ENCODE peak calls at places on chromosomes 5 and 9, in four cellular contexts. One of them, this sample, is unnamed.

GRCh38 chr9:117189121-117189520 is 225.7 kb downstream of the ASTN2 start:
- ATAC-seq in pancreas: no peak
- ATAC-seq in heart right ventricle: no peak
- ATAC-seq in CD8-positive, alpha-beta T cell: no peak
- ATAC-seq in this sample: no peak

GRCh38 chr9:130186839-130187522 is 14.8 kb downstream of the NCS1 start:
- ATAC-seq in CD8-positive, alpha-beta T cell: no peak
- ATAC-seq in heart right ventricle: peak; percentile 64
- ATAC-seq in pancreas: peak; percentile 77
- ATAC-seq in this sample: peak; percentile 81

GRCh38 chr9:111016046-111017026 is 21.9 kb downstream of the LPAR1 start:
- ATAC-seq in pancreas: no peak
- ATAC-seq in heart right ventricle: no peak
- ATAC-seq in CD8-positive, alpha-beta T cell: no peak
- ATAC-seq in this sample: no peak

GRCh38 chr9:107024193-107024592 is 161.2 kb downstream of the ZNF462 start:
- ATAC-seq in CD8-positive, alpha-beta T cell: no peak
- ATAC-seq in pancreas: no peak
- ATAC-seq in heart right ventricle: no peak
- ATAC-seq in this sample: no peak

GRCh38 chr5:176341325-176342198 is 20.0 kb downstream of the KIAA1191 start:
- ATAC-seq in CD8-positive, alpha-beta T cell: no peak
- ATAC-seq in pancreas: no peak
- ATAC-seq in heart right ventricle: no peak
- ATAC-seq in this sample: no peak

GRCh38 chr9:74220327-74220726 is 276.8 kb upstream of the RORB start:
- ATAC-seq in pancreas: no peak
- ATAC-seq in CD8-positive, alpha-beta T cell: no peak
- ATAC-seq in heart right ventricle: no peak
- ATAC-seq in this sample: no peak

GRCh38 chr5:35115920-35116319 is 68.2 kb upstream of the AGXT2 start:
- ATAC-seq in CD8-positive, alpha-beta T cell: no peak
- ATAC-seq in heart right ventricle: no peak
- ATAC-seq in pancreas: no peak
- ATAC-seq in this sample: no peak

GRCh38 chr5:56343988-56344387 is 110.9 kb upstream of the ANKRD55 start:
- ATAC-seq in heart right ventricle: no peak
- ATAC-seq in pancreas: no peak
- ATAC-seq in CD8-positive, alpha-beta T cell: no peak
- ATAC-seq in this sample: no peak

GRCh38 chr5:65021527-65022226 is 252.9 kb downstream of the CWC27 start:
- ATAC-seq in heart right ventricle: peak; percentile 81
- ATAC-seq in CD8-positive, alpha-beta T cell: peak; percentile 63
- ATAC-seq in pancreas: no peak
- ATAC-seq in this sample: no peak

GRCh38 chr5:14741721-14742426 is 77.4 kb downstream of the OTULIN start:
- ATAC-seq in CD8-positive, alpha-beta T cell: peak; percentile 75
- ATAC-seq in pancreas: no peak
- ATAC-seq in heart right ventricle: no peak
- ATAC-seq in this sample: no peak

GRCh38 chr9:127004946-127005769 is 90.6 kb downstream of the RALGPS1 start:
- ATAC-seq in CD8-positive, alpha-beta T cell: peak; percentile 95
- ATAC-seq in pancreas: no peak
- ATAC-seq in heart right ventricle: no peak
- ATAC-seq in this sample: peak; percentile 39

GRCh38 chr9:726005-726404 is 115.5 kb upstream of the DMRT1 start:
- ATAC-seq in CD8-positive, alpha-beta T cell: no peak
- ATAC-seq in heart right ventricle: no peak
- ATAC-seq in pancreas: no peak
- ATAC-seq in this sample: no peak

GRCh38 chr5:126868961-126869451 is 92.1 kb downstream of the LMNB1 start:
- ATAC-seq in pancreas: no peak
- ATAC-seq in CD8-positive, alpha-beta T cell: peak; percentile 73
- ATAC-seq in heart right ventricle: peak; percentile 75
- ATAC-seq in this sample: no peak

GRCh38 chr5:75142566-75143136 is 90.3 kb upstream of the GCNT4 start:
- ATAC-seq in CD8-positive, alpha-beta T cell: no peak
- ATAC-seq in pancreas: no peak
- ATAC-seq in heart right ventricle: no peak
- ATAC-seq in this sample: no peak

GRCh38 chr5:126143622-126144021 is 279.6 kb upstream of the GRAMD2B start:
- ATAC-seq in pancreas: no peak
- ATAC-seq in heart right ventricle: no peak
- ATAC-seq in CD8-positive, alpha-beta T cell: no peak
- ATAC-seq in this sample: no peak

GRCh38 chr5:161340012-161340411 is 206.5 kb downstream of the GABRB2 start:
- ATAC-seq in heart right ventricle: no peak
- ATAC-seq in CD8-positive, alpha-beta T cell: no peak
- ATAC-seq in pancreas: no peak
- ATAC-seq in this sample: no peak

GRCh38 chr5:10595305-10595677 is 31.4 kb downstream of the ANKRD33B start:
- ATAC-seq in heart right ventricle: peak; percentile 26
- ATAC-seq in pancreas: no peak
- ATAC-seq in CD8-positive, alpha-beta T cell: no peak
- ATAC-seq in this sample: peak; percentile 75

GRCh38 chr9:133528887-133529262 is 4.1 kb upstream of the MYMK start:
- ATAC-seq in CD8-positive, alpha-beta T cell: no peak
- ATAC-seq in heart right ventricle: no peak
- ATAC-seq in pancreas: no peak
- ATAC-seq in this sample: no peak

GRCh38 chr5:44821164-44821563 is 12.4 kb downstream of the MRPS30 start:
- ATAC-seq in CD8-positive, alpha-beta T cell: no peak
- ATAC-seq in pancreas: no peak
- ATAC-seq in heart right ventricle: no peak
- ATAC-seq in this sample: no peak

GRCh38 chr9:127538849-127539258 is 73.2 kb upstream of the STXBP1 start:
- ATAC-seq in heart right ventricle: no peak
- ATAC-seq in CD8-positive, alpha-beta T cell: no peak
- ATAC-seq in pancreas: no peak
- ATAC-seq in this sample: no peak

GRCh38 chr5:132445640-132445923 is 45.0 kb downstream of the IRF1 start:
- ATAC-seq in heart right ventricle: peak; percentile 11
- ATAC-seq in CD8-positive, alpha-beta T cell: no peak
- ATAC-seq in pancreas: no peak
- ATAC-seq in this sample: no peak

GRCh38 chr5:2832394-2832793 is 80.9 kb upstream of the IRX2 start:
- ATAC-seq in heart right ventricle: no peak
- ATAC-seq in CD8-positive, alpha-beta T cell: no peak
- ATAC-seq in pancreas: no peak
- ATAC-seq in this sample: no peak

GRCh38 chr9:73869261-73869660 is 627.9 kb upstream of the RORB start:
- ATAC-seq in CD8-positive, alpha-beta T cell: peak; percentile 89
- ATAC-seq in heart right ventricle: no peak
- ATAC-seq in pancreas: no peak
- ATAC-seq in this sample: no peak

GRCh38 chr9:110892689-110893088 is 145.6 kb downstream of the LPAR1 start:
- ATAC-seq in heart right ventricle: no peak
- ATAC-seq in pancreas: no peak
- ATAC-seq in CD8-positive, alpha-beta T cell: no peak
- ATAC-seq in this sample: no peak

GRCh38 chr9:98455256-98455956 is 200.0 kb upstream of the TBC1D2 start:
- ATAC-seq in CD8-positive, alpha-beta T cell: no peak
- ATAC-seq in heart right ventricle: no peak
- ATAC-seq in pancreas: no peak
- ATAC-seq in this sample: no peak

GRCh38 chr9:76756273-76756650 is 8.0 kb upstream of the PCA3 start:
- ATAC-seq in heart right ventricle: no peak
- ATAC-seq in CD8-positive, alpha-beta T cell: no peak
- ATAC-seq in pancreas: no peak
- ATAC-seq in this sample: peak; percentile 35

GRCh38 chr9:126398403-126399058 is 71.9 kb downstream of the MVB12B start:
- ATAC-seq in pancreas: peak; percentile 89
- ATAC-seq in heart right ventricle: peak; percentile 93
- ATAC-seq in CD8-positive, alpha-beta T cell: no peak
- ATAC-seq in this sample: peak; percentile 83

GRCh38 chr9:105835721-105836120 is 141.4 kb downstream of the TMEM38B start:
- ATAC-seq in CD8-positive, alpha-beta T cell: no peak
- ATAC-seq in pancreas: no peak
- ATAC-seq in heart right ventricle: no peak
- ATAC-seq in this sample: no peak

GRCh38 chr9:16023466-16023865 is 470.6 kb downstream of the CCDC171 start:
- ATAC-seq in CD8-positive, alpha-beta T cell: no peak
- ATAC-seq in pancreas: no peak
- ATAC-seq in heart right ventricle: no peak
- ATAC-seq in this sample: no peak

GRCh38 chr9:16026886-16027285 is 474.0 kb downstream of the CCDC171 start:
- ATAC-seq in CD8-positive, alpha-beta T cell: no peak
- ATAC-seq in pancreas: no peak
- ATAC-seq in heart right ventricle: no peak
- ATAC-seq in this sample: no peak

GRCh38 chr9:16025627-16026026 is 472.8 kb downstream of the CCDC171 start:
- ATAC-seq in pancreas: no peak
- ATAC-seq in CD8-positive, alpha-beta T cell: no peak
- ATAC-seq in heart right ventricle: no peak
- ATAC-seq in this sample: peak; percentile 33

DNA sequence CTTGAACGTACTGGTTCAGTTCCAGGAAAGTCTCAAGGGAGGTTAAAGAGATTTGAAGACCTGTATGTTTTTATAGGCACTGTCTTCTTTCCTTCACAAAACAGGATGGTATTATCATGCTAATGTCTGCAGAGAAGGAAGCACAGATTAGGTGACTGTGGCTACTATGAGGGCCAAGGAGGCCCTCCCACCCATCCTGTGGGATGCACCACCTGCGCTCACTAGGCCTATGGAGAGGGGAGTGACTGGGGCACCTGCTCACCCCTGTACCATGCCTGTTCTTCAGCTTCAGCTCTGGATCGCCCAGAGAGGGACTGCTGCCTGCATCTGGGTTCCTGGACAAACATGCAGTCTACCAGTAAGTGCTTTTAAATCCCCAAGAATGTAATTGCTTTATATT is 469.4 kb downstream of the CCDC171 start:
- ATAC-seq in CD8-positive, alpha-beta T cell: no peak
- ATAC-seq in pancreas: no peak
- ATAC-seq in heart right ventricle: no peak
- ATAC-seq in this sample: no peak
- H3K27ac ChIP-seq in CD8-positive, alpha-beta T cell: no peak overlapping the region
- H3K27ac ChIP-seq in pancreas: no peak overlapping the region
- H3K27ac ChIP-seq in heart right ventricle: no peak overlapping the region
- H3K27ac ChIP-seq in this sample: no peak overlapping the region

GRCh38 chr9:137035937-137036336 is 4.0 kb upstream of the FUT7 start:
- ATAC-seq in pancreas: peak; percentile 5
- ATAC-seq in CD8-positive, alpha-beta T cell: no peak
- ATAC-seq in heart right ventricle: no peak
- ATAC-seq in this sample: no peak

GRCh38 chr9:137032893-137033292 is 1.0 kb upstream of the FUT7 start:
- ATAC-seq in pancreas: no peak
- ATAC-seq in heart right ventricle: peak; percentile 18
- ATAC-seq in CD8-positive, alpha-beta T cell: no peak
- ATAC-seq in this sample: peak; percentile 31

GRCh38 chr9:137034039-137034708 is 2.3 kb upstream of the FUT7 start:
- ATAC-seq in heart right ventricle: no peak
- ATAC-seq in pancreas: no peak
- ATAC-seq in CD8-positive, alpha-beta T cell: no peak
- ATAC-seq in this sample: no peak

GRCh38 chr9:137035507-137035834 is 3.6 kb upstream of the FUT7 start:
- ATAC-seq in pancreas: peak; percentile 18
- ATAC-seq in heart right ventricle: peak; percentile 12
- ATAC-seq in CD8-positive, alpha-beta T cell: no peak
- ATAC-seq in this sample: no peak

GRCh38 chr9:137034709-137035506 is 3.0 kb upstream of the FUT7 start:
- ATAC-seq in CD8-positive, alpha-beta T cell: peak; percentile 89
- ATAC-seq in heart right ventricle: peak; percentile 88
- ATAC-seq in pancreas: peak; percentile 82
- ATAC-seq in this sample: peak; percentile 77
- H3K27ac ChIP-seq in CD8-positive, alpha-beta T cell: no peak overlapping the region
- H3K27ac ChIP-seq in heart right ventricle: no peak overlapping the region
- H3K27ac ChIP-seq in pancreas: no peak overlapping the region
- H3K27ac ChIP-seq in this sample: no peak overlapping the region

GRCh38 chr5:178468196-178468685 is 122.0 kb downstream of the COL23A1 start:
- ATAC-seq in heart right ventricle: no peak
- ATAC-seq in pancreas: no peak
- ATAC-seq in CD8-positive, alpha-beta T cell: no peak
- ATAC-seq in this sample: no peak
- H3K27ac ChIP-seq in heart right ventricle: no peak overlapping the region
- H3K27ac ChIP-seq in pancreas: no peak overlapping the region
- H3K27ac ChIP-seq in CD8-positive, alpha-beta T cell: no peak overlapping the region
- H3K27ac ChIP-seq in this sample: peak overlapping the region; percentile 21

DNA sequence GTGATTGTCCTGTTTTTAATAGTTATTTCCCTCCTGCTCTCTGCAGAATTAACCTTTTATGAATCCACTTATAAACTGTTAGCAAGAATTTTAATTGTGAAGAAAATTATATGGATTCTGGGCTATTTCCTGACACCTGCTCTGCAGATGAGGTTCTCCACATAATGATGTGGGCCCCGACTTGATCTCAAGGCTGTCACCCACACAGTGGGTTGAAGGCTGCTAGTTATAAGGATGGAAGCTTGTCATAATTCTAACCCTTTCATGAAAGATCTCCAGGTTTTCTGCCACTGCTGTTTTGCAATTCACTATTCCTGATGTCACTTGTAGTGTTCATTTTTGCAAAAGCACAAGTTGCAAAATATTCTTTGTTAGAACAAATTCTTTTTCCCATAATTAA is 69.1 kb upstream of the MAN2A1 start:
- ATAC-seq in pancreas: no peak
- ATAC-seq in CD8-positive, alpha-beta T cell: no peak
- ATAC-seq in heart right ventricle: no peak
- ATAC-seq in this sample: no peak
- H3K27ac ChIP-seq in pancreas: no peak overlapping the region
- H3K27ac ChIP-seq in CD8-positive, alpha-beta T cell: no peak overlapping the region
- H3K27ac ChIP-seq in heart right ventricle: no peak overlapping the region
- H3K27ac ChIP-seq in this sample: no peak overlapping the region

GRCh38 chr9:8850916-8851315 is 1051.3 kb upstream of the DMAC1 start:
- ATAC-seq in heart right ventricle: no peak
- ATAC-seq in pancreas: no peak
- ATAC-seq in CD8-positive, alpha-beta T cell: no peak
- ATAC-seq in this sample: no peak
- H3K27ac ChIP-seq in heart right ventricle: no peak overlapping the region
- H3K27ac ChIP-seq in pancreas: no peak overlapping the region
- H3K27ac ChIP-seq in CD8-positive, alpha-beta T cell: no peak overlapping the region
- H3K27ac ChIP-seq in this sample: no peak overlapping the region